ENCODE peak calls at places on chromosomes 6 and 20, in seven cellular contexts. Z is adrenal gland, B is HepG2, V is HCT116, S is IMR-90, L is Peyer's patch, O is A549. P is an unnamed sample.

GRCh38 chr20:32153156-32153665 is 43.7 kb downstream of the TM9SF4 start:
- DNase-seq in Z (no peak), V (no peak), B (no peak), O (no peak), L (no peak), S (no peak), P (no peak)

GRCh38 chr20:2210646-2211556 is 84.9 kb upstream of the TGM3 start:
- DNase-seq in O (no peak), L (no peak), V (no peak), S (peak), B (no peak), Z (peak), P (peak)

GRCh38 chr6:14804444-14805210 is 441.2 kb upstream of the JARID2 start:
- DNase-seq in L (peak), O (no peak), Z (peak), B (peak), S (peak), V (no peak), P (no peak)

GRCh38 chr6:139981810-139982550 is 607.5 kb upstream of the CITED2 start:
- DNase-seq in V (peak), L (no peak), O (no peak), Z (no peak), B (no peak), S (peak), P (no peak)

GRCh38 chr20:53655909-53656652 is 62.4 kb upstream of the ZNF217 start:
- DNase-seq in V (no peak), O (no peak), S (peak), L (no peak), B (no peak), Z (no peak), P (no peak)

GRCh38 chr6:159213401-159213800 is 44.2 kb downstream of the FNDC1 start:
- DNase-seq in S (no peak), B (no peak), Z (no peak), O (no peak), V (no peak), L (no peak), P (no peak)

GRCh38 chr20:48632017-48632824 is 195.6 kb downstream of the PREX1 start:
- DNase-seq in S (no peak), V (no peak), L (peak), Z (no peak), O (no peak), B (no peak), P (peak)

GRCh38 chr6:39017481-39017880 is 31.1 kb upstream of the GLP1R start:
- DNase-seq in O (no peak), Z (no peak), S (no peak), L (no peak), V (no peak), B (no peak), P (no peak)

GRCh38 chr20:44211177-44212039 is 837 bp upstream of the OSER1 start:
- DNase-seq in Z (peak), B (no peak), O (no peak), V (no peak), L (no peak), S (peak), P (peak)

GRCh38 chr6:26389349-26389799 is 6.5 kb downstream of the BTN2A2 start:
- DNase-seq in V (no peak), O (no peak), L (no peak), Z (no peak), B (no peak), S (no peak), P (peak)

GRCh38 chr20:1273366-1273765 is 7.3 kb downstream of the SNPH start:
- DNase-seq in B (no peak), L (no peak), O (no peak), Z (no peak), V (no peak), S (no peak), P (no peak)

GRCh38 chr20:34083137-34083536 is 28.9 kb downstream of the EIF2S2 start:
- DNase-seq in B (no peak), O (no peak), S (peak), Z (peak), V (no peak), L (no peak), P (no peak)

GRCh38 chr6:43465978-43466377 is 10.6 kb upstream of the DLK2 start:
- DNase-seq in B (no peak), Z (no peak), L (no peak), S (no peak), O (no peak), V (no peak), P (peak)

GRCh38 chr6:115540077-115540869 is 520.4 kb downstream of the FRK start:
- DNase-seq in B (no peak), Z (no peak), V (no peak), S (no peak), L (no peak), O (no peak), P (no peak)

GRCh38 chr6:115544765-115545409 is 515.8 kb downstream of the FRK start:
- DNase-seq in Z (no peak), B (no peak), O (no peak), V (no peak), S (no peak), L (no peak), P (no peak)

GRCh38 chr6:115545410-115545986 is 515.2 kb downstream of the FRK start:
- DNase-seq in L (no peak), O (peak), B (peak), S (no peak), Z (no peak), V (no peak), P (no peak)

GRCh38 chr6:115539531-115539930 is 521.2 kb downstream of the FRK start:
- DNase-seq in L (no peak), V (no peak), Z (no peak), S (no peak), O (no peak), B (no peak), P (no peak)
- TF ChIP-seq POLR2A in L (no peak), V (no peak), Z (no peak), S (no peak), O (no peak), B (no peak), P (no peak)

GRCh38 chr20:3339571-3339970 is 67.9 kb downstream of the DNAAF9 start:
- DNase-seq in V (no peak), O (no peak), B (no peak), S (no peak), L (no peak), Z (no peak), P (no peak)

GRCh38 chr20:3339076-3339475 is 68.4 kb downstream of the DNAAF9 start:
- DNase-seq in S (peak), O (no peak), Z (no peak), V (no peak), L (no peak), B (no peak), P (no peak)

GRCh38 chr20:3340443-3340842 is 67.0 kb downstream of the DNAAF9 start:
- DNase-seq in L (no peak), Z (peak), S (no peak), O (no peak), B (no peak), V (no peak), P (no peak)
- TF ChIP-seq POLR2A in L (no peak), Z (no peak), S (no peak), O (no peak), B (no peak), V (no peak), P (no peak)

GRCh38 chr6:32973144-32973854 is 4.9 kb downstream of the BRD2 start:
- DNase-seq in B (peak), S (peak), V (no peak), O (no peak), Z (peak), L (no peak), P (peak)

GRCh38 chr6:32972353-32973143 is 4.2 kb downstream of the BRD2 start:
- DNase-seq in L (peak), S (no peak), Z (no peak), B (no peak), V (no peak), O (peak), P (peak)

GRCh38 chr6:32970413-32971244 is 2.2 kb downstream of the BRD2 start:
- DNase-seq in O (peak), B (peak), S (peak), L (peak), Z (peak), V (peak), P (peak)

GRCh38 chr6:32971245-32971580 is 2.8 kb downstream of the BRD2 start:
- DNase-seq in V (no peak), S (no peak), O (no peak), B (no peak), L (no peak), Z (no peak), P (no peak)

GRCh38 chr6:32971581-32972352 is 3.4 kb downstream of the BRD2 start:
- DNase-seq in Z (peak), O (peak), V (peak), B (peak), S (peak), L (peak), P (peak)
- TF ChIP-seq POLR2A in Z (peak), O (peak), V (peak), B (no peak), S (peak), L (peak), P (peak)

GRCh38 chr6:30616811-30617564 is at the start of gene PPP1R10:
- DNase-seq in O (peak), V (peak), L (peak), B (peak), S (peak), Z (peak), P (peak)

GRCh38 chr6:30618270-30618787 is 689 bp downstream of the MRPS18B start:
- DNase-seq in O (no peak), B (peak), V (no peak), Z (no peak), S (no peak), L (no peak), P (peak)

GRCh38 chr6:30619561-30619960 is 1.9 kb downstream of the MRPS18B start:
- DNase-seq in O (no peak), L (peak), S (no peak), V (no peak), B (no peak), Z (no peak), P (no peak)

GRCh38 chr6:30615958-30616810 is 859 bp downstream of the PPP1R10 start:
- DNase-seq in S (no peak), V (no peak), B (peak), Z (peak), L (no peak), O (no peak), P (peak)

DNA sequence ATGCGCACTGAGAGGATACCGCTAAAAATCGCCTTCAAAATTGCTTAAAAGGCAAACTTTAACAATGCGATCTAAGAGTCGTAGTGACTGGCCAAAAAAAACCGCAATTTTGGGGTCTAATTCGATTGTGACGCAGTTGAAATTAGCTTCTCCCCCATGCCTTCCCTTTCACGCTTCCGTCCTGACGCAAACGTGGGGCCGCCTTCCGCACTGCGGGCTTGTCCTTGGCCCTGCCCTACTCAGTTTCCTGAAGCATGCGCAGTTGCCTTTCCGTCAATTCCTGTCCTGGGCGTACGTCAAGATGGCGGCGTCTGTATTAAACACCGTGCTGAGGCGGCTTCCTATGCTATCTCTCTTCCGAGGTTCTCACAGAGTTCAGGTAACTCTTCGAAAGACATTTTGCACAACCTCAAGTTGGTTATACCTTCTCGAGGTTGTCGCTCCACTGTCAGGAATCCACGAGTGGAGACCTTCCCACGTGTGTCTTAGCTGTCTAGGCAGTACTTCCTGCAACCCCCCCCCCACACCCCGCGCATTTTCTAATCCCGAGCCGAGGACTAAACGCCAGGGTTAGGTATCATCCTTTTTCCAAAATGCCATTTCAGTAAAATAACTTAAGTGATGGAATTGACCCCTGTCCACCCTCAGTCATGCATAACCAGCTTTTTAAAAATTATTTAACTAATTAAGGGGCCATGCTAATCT is at the start of gene MRPS18B:
- DNase-seq in S (peak), O (peak), Z (peak), V (peak), B (peak), L (peak), P (peak)
- TF ChIP-seq POLR2A in S (no peak), O (peak), Z (peak), V (peak), B (peak), L (peak), P (peak)

DNA sequence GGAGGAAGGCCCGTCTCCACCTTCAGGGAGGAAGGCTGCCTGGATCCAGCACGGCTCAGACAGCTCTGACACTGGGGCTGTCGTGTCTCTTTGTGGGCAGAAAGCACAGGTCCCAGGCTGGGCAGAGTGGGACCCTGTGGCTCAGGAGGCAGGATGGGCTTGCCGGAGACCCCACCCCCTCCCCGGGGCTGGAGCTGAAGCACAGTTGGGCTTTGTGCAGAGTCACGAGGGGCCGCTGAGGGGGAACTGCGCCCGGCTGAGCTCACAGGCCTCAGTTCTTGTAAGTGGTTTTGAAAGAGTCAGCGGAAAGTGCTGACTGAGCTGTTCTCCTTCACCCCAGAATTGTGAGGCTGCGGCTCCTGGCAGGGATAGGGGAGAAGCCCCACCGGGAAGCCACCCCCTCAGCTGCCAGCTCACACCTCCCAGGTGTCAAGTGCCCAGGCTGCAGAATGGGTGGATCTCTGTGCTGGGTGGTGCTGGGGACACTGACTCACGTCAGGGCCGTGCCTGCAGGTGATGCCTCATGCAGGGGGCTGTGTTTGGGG is 145.5 kb upstream of the RNF24 start:
- DNase-seq in O (no peak), L (peak), S (peak), V (no peak), Z (peak), B (peak), P (no peak)
- TF ChIP-seq POLR2A in O (no peak), L (no peak), S (no peak), V (no peak), Z (no peak), B (no peak), P (no peak)

P was measured in NB4.